ENCODE peak calls at places on chromosomes 16 and 17, in eight cellular contexts. Z, T, R, S, L, W, B and D are unnamed samples.

GRCh38 chr17:64077409-64077808 is 52.5 kb downstream of the ERN1 start:
- DNase-seq in L (no peak), B (no peak), W (no peak), S (no peak), Z (no peak), T (no peak), R (no peak), D (no peak)

GRCh38 chr16:48611329-48612137 is 1.6 kb upstream of the N4BP1 start:
- DNase-seq in S (peak; percentile 67), W (peak; percentile 80), R (peak; percentile 23), B (no peak), Z (no peak), T (no peak), L (peak; percentile 74), D (peak; percentile 92)

GRCh38 chr16:50671644-50672260 is 9.4 kb downstream of the SNX20 start:
- DNase-seq in B (no peak), S (no peak), T (no peak), R (no peak), Z (no peak), L (peak; percentile 68), W (peak; percentile 26), D (peak; percentile 82)

GRCh38 chr17:66805567-66805966 is 29.4 kb upstream of the CACNG5 start:
- DNase-seq in T (no peak), Z (no peak), S (no peak), W (no peak), R (no peak), B (no peak), L (no peak), D (no peak)

GRCh38 chr17:11506635-11507034 is 91.6 kb upstream of the DNAH9 start:
- DNase-seq in L (no peak), Z (no peak), S (no peak), R (no peak), T (peak; percentile 17), B (no peak), W (no peak), D (no peak)

GRCh38 chr17:39750131-39751015 is 12.6 kb downstream of the GRB7 start:
- DNase-seq in L (no peak), T (peak; percentile 55), S (peak; percentile 11), Z (no peak), W (peak; percentile 20), R (no peak), B (no peak), D (peak; percentile 60)

GRCh38 chr16:12649356-12649755 is 154.3 kb downstream of the CPPED1 start:
- DNase-seq in T (no peak), R (no peak), B (no peak), Z (no peak), L (no peak), S (no peak), W (no peak), D (no peak)

GRCh38 chr17:39551879-39552278 is 55.8 kb downstream of the NEUROD2 start:
- DNase-seq in B (no peak), Z (no peak), R (no peak), T (no peak), S (no peak), W (no peak), L (no peak), D (no peak)

GRCh38 chr17:19940722-19941464 is 36.7 kb downstream of the AKAP10 start:
- DNase-seq in W (peak; percentile 32), R (no peak), T (peak; percentile 48), B (no peak), L (no peak), S (no peak), Z (no peak), D (no peak)

GRCh38 chr17:65936013-65936412 is 255.9 kb downstream of the CEP112 start:
- DNase-seq in W (peak; percentile 71), L (no peak), Z (no peak), R (no peak), B (no peak), T (no peak), S (no peak), D (no peak)

GRCh38 chr17:17757391-17757791 is 76.1 kb downstream of the RAI1 start:
- DNase-seq in R (no peak), S (no peak), T (no peak), Z (peak; percentile 53), L (peak; percentile 16), B (no peak), W (no peak), D (no peak)

GRCh38 chr16:62353355-62353754 is 317.1 kb upstream of the CDH8 start:
- DNase-seq in W (no peak), L (no peak), R (no peak), T (no peak), B (no peak), S (no peak), Z (no peak), D (no peak)

GRCh38 chr16:8583199-8583598 is 7.1 kb downstream of the TMEM114 start:
- DNase-seq in B (no peak), R (no peak), W (peak; percentile 27), T (no peak), S (no peak), L (no peak), Z (no peak), D (no peak)

GRCh38 chr17:80704381-80704819 is 159.8 kb downstream of the RPTOR start:
- DNase-seq in R (no peak), W (no peak), S (no peak), Z (no peak), L (no peak), B (no peak), T (no peak), D (no peak)

GRCh38 chr17:63086483-63087185 is 120.6 kb downstream of the TANC2 start:
- DNase-seq in T (peak; percentile 89), W (no peak), L (no peak), Z (no peak), R (no peak), S (no peak), B (no peak), D (no peak)

GRCh38 chr17:72336026-72336803 is 215.4 kb downstream of the SOX9 start:
- DNase-seq in T (no peak), Z (no peak), B (no peak), L (no peak), W (no peak), S (no peak), R (no peak), D (no peak)

GRCh38 chr17:4006165-4006589 is 41.9 kb upstream of the ATP2A3 start:
- DNase-seq in T (no peak), W (no peak), L (no peak), S (no peak), B (no peak), R (no peak), Z (no peak), D (no peak)

GRCh38 chr17:2138318-2138717 is 83.4 kb downstream of the HIC1 start:
- DNase-seq in Z (no peak), B (no peak), S (peak; percentile 45), R (peak; percentile 64), W (no peak), T (peak; percentile 47), L (no peak), D (no peak)

GRCh38 chr17:1755252-1755992 is 6.4 kb upstream of the SERPINF1 start:
- DNase-seq in W (no peak), B (no peak), S (no peak), R (no peak), T (no peak), Z (peak; percentile 42), L (no peak), D (no peak)